ENCODE peak calls at places on chromosome 5, in seven cellular contexts. I, U, C, T, E, O and Y are unnamed samples. For H3K27me3, the result is how much of the 10 kb centered on the place peaks cover.

GRCh38 chr5:144405986-144406385 is 235.3 kb downstream of the KCTD16 start:
- DNase-seq in O (no peak), T (no peak), E (no peak), I (no peak), U (no peak), C (no peak), Y (no peak)

GRCh38 chr5:179852993-179853547 is 5.5 kb downstream of the MRNIP start:
- DNase-seq in C (no peak), U (no peak), T (peak), E (no peak), I (no peak), O (no peak), Y (no peak)

GRCh38 chr5:124698774-124699173 is 47.7 kb downstream of the ZNF608 start:
- DNase-seq in I (no peak), C (peak), O (no peak), T (no peak), U (no peak), E (no peak), Y (no peak)

GRCh38 chr5:172854451-172854871 is 20.4 kb downstream of the ERGIC1 start:
- DNase-seq in O (no peak), I (no peak), U (no peak), E (no peak), C (no peak), T (peak), Y (peak)

GRCh38 chr5:126811515-126812198 is 34.7 kb downstream of the LMNB1 start:
- DNase-seq in T (no peak), C (no peak), O (no peak), U (no peak), I (no peak), E (no peak), Y (no peak)

GRCh38 chr5:158976035-158976434 is 123.7 kb downstream of the EBF1 start:
- DNase-seq in E (peak), C (peak), O (no peak), I (peak), T (no peak), U (no peak), Y (no peak)

GRCh38 chr5:157540707-157541451 is 34.7 kb downstream of the ADAM19 start:
- DNase-seq in T (peak), I (no peak), O (no peak), E (no peak), U (no peak), C (no peak), Y (no peak)

GRCh38 chr5:111225926-111226325 is 1.7 kb downstream of the CAMK4 start:
- DNase-seq in I (no peak), T (no peak), U (no peak), C (no peak), O (no peak), E (no peak), Y (no peak)

GRCh38 chr5:10844016-10844415 is 83.0 kb upstream of the DAP start:
- DNase-seq in O (no peak), U (no peak), I (no peak), T (no peak), E (no peak), C (no peak), Y (no peak)

GRCh38 chr5:150206780-150207115 is 16.9 kb downstream of the SLC6A7 start:
- DNase-seq in C (no peak), U (no peak), I (no peak), T (no peak), E (no peak), O (no peak), Y (no peak)

DNA sequence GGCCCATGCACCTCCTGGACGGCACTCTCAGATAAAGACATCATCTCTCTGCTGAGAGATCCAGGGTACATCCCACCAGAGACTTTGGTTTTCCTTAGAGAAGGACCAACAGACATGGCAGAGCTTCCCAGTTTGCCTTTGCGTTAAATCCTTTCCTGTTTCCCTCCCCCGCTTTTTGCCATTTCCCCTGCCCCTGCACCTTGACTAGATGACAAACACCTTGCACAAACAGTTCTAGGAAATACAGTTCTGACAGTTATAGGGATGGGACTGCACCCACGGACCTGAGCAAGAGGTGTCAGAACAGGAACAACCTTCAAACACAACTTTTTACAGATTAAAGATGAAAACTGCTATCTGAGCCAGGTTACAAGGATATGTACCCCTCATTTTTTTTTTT is 288.9 kb downstream of the MSX2 start:
- DNase-seq in T (no peak), I (no peak), U (no peak), E (no peak), C (no peak), O (no peak), Y (no peak)
- H3K27me3 ChIP-seq in T (under half), I (under half), U (under half), E (under half), C (under half), O (under half), Y (under half)

GRCh38 chr5:141880961-141881801 is 3.0 kb upstream of the PCDH1 start:
- DNase-seq in E (no peak), O (no peak), U (no peak), C (no peak), I (no peak), T (no peak), Y (peak)
- H3K4me3 ChIP-seq in E (no peak), O (no peak), U (no peak), C (no peak), I (no peak), T (no peak), Y (no peak)

GRCh38 chr5:178207183-178207916 is 3.0 kb downstream of the HNRNPAB start:
- DNase-seq in U (no peak), C (no peak), E (no peak), O (no peak), T (no peak), I (no peak), Y (no peak)

GRCh38 chr5:178207917-178208280 is 3.6 kb downstream of the HNRNPAB start:
- DNase-seq in O (no peak), C (no peak), U (no peak), E (no peak), I (no peak), T (no peak), Y (no peak)

GRCh38 chr5:178210073-178210526 is 5.8 kb downstream of the HNRNPAB start:
- DNase-seq in E (no peak), T (no peak), U (no peak), I (no peak), O (no peak), C (no peak), Y (no peak)

GRCh38 chr5:178209334-178210072 is 5.2 kb downstream of the HNRNPAB start:
- DNase-seq in C (no peak), O (no peak), I (no peak), E (no peak), U (no peak), T (no peak), Y (no peak)

DNA sequence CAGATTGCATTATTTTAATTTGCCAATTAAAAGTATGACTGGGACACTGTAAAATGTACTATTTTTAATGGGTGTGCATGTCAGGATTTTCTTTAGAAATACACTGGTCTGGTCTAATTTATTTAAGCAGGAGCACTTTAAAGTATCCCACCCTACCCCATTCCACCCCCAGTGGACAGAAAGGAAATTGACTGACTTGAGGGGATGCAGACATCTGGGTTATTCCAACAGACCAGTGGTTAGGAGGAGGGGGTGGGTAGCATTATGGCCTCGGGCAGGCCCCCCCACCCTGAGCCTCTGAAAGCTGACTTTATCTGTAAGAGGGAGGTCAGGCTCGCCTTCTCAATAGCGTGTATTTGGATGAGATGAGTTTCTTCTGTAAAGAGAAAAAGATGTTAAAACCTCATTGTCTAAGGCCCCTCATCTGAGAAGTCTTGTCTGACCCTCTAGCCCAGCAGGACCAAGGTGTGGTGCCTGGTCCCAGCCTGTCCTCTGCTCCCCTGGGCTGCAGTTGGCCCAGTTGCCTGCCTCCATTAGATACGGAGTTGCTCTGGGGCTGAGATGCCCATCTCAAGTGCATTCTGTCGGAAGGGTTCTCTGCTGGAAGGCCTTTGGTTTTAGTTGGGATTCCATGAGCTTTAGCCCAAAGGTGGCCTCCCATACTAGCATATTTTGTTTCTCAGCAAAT is 4.4 kb downstream of the HNRNPAB start:
- DNase-seq in I (no peak), E (no peak), O (no peak), U (no peak), T (no peak), C (no peak), Y (no peak)
- TF ChIP-seq CTCF in I (no peak), E (peak), O (no peak), U (no peak), T (peak), C (peak), Y (no peak)

DNA sequence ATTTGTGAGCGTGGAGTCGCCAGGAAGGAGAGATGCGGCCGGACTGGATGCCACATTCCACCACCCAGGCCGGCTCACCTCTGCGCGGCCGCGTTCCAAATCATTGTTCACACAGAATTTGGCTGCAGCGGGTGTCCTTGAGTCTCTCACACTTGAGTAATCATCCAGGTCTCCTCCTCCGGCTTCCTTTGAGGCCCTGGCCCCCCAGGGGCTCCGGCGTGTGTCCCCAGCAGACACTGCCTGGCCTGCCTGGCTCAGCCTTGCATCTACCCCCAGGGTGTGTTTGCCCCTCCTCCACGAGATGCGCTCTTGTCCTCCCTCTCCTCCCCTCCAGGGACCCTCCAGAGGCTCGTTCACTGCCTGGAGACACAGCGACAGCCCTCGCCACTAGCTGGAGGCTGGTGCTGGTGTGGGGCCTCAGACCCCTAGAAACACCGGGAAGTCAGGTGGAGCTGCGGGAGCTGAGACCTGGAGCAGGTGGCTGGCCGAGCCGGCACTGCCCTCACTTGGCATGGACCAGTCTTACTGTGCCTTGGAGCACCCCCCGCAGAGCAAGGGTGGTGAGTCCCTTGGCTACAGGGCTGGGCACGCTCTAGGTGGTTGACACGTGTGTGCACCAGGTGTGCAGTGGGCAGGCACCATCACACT is 7.0 kb upstream of the SLC9A3 start:
- DNase-seq in U (no peak), I (no peak), E (no peak), C (no peak), T (no peak), O (no peak), Y (peak)
- H3K27me3 ChIP-seq in U (under half), I (half or more), E (half or more), C (under half), T (under half), O (under half), Y (under half)

DNA sequence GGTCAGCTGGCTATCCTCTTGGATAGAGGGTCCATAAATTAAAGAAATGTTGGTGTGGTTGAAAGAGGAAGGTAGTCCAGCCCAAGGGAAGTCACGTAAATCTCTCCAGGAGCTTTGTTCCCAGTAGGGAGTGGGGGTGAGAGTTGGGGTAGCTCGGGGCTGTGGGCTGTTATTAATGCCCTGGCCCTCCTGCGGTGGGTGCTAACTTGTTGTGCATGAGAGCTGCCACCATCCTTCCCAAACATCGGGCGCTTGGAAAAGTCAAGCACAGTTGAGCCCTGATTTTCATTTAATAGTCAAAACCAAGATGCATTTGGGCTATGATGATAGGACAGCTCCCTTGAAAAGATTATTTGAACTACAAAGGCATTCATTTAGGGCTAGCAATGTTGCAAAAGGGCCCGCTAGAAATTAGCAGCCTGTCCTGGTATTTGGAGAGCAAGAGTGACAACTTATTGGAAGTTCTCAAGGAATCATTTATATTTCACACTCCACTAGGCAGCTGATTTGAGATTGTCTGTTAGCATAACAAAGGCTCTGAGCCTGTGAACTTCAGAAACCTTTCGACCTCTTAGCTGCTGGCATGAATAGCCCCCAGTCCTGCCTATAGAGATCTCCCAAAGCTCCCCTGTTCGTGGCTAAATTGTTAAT is 128.1 kb upstream of the TMEM161B start:
- DNase-seq in U (no peak), E (no peak), T (no peak), C (no peak), O (no peak), I (no peak), Y (no peak)
- H3K4me3 ChIP-seq in U (no peak), E (no peak), T (no peak), C (no peak), O (no peak), I (no peak), Y (no peak)

GRCh38 chr5:113193311-113193978 is 216.8 kb downstream of the DCP2 start:
- DNase-seq in T (no peak), E (no peak), O (no peak), I (no peak), U (no peak), C (no peak), Y (no peak)

GRCh38 chr5:113195197-113195715 is 218.7 kb downstream of the DCP2 start:
- DNase-seq in O (no peak), T (no peak), U (no peak), I (no peak), C (no peak), E (no peak), Y (no peak)

GRCh38 chr5:113195726-113196125 is 219.1 kb downstream of the DCP2 start:
- DNase-seq in U (no peak), T (no peak), E (no peak), C (no peak), I (no peak), O (no peak), Y (no peak)

GRCh38 chr5:113192541-113192940 is 215.9 kb downstream of the DCP2 start:
- DNase-seq in I (no peak), O (no peak), T (no peak), U (no peak), E (no peak), C (no peak), Y (no peak)

GRCh38 chr5:113194125-113194524 is 217.5 kb downstream of the DCP2 start:
- DNase-seq in T (no peak), U (no peak), O (no peak), E (no peak), C (no peak), I (no peak), Y (no peak)
- TF ChIP-seq CTCF in T (no peak), U (no peak), O (no peak), E (no peak), C (no peak), I (no peak), Y (no peak)